ENCODE peak calls at places on chromosomes 11 and 22, in seven cellular contexts. U, E, R, X, G, P and K are unnamed samples.
A peak's percentile ranks its signal among the peaks of the same experiment; 100 is the strongest.

GRCh38 chr11:119316729-119317591 is at the start of gene MCAM:
- DNase-seq in U (peak; percentile 74), E (peak; percentile 41), R (no peak), X (peak; percentile 87), G (peak; percentile 76), P (no peak), K (peak; percentile 21)

GRCh38 chr11:134069426-134069921 is 602 bp downstream of the JAM3 start:
- DNase-seq in U (no peak), E (no peak), R (no peak), X (peak; percentile 75), G (no peak), P (no peak), K (no peak)

GRCh38 chr11:86792150-86792549 is 8.2 kb upstream of the PRSS23 start:
- DNase-seq in U (no peak), E (no peak), R (no peak), X (no peak), G (no peak), P (no peak), K (no peak)

GRCh38 chr11:64872790-64873488 is 5.5 kb downstream of the EHD1 start:
- DNase-seq in U (no peak), E (peak; percentile 46), R (no peak), X (no peak), G (no peak), P (no peak), K (no peak)

GRCh38 chr11:46039990-46040389 is 81.3 kb downstream of the PHF21A start:
- DNase-seq in U (no peak), E (no peak), R (no peak), X (no peak), G (no peak), P (no peak), K (no peak)

GRCh38 chr11:77092382-77092781 is 10.3 kb upstream of the OMP start:
- DNase-seq in U (no peak), E (no peak), R (no peak), X (no peak), G (no peak), P (no peak), K (no peak)

GRCh38 chr11:95429376-95429907 is 198.4 kb upstream of the SESN3 start:
- DNase-seq in U (no peak), E (no peak), R (no peak), X (no peak), G (no peak), P (no peak), K (no peak)

GRCh38 chr11:65538915-65539374 is 14.1 kb downstream of the SCYL1 start:
- DNase-seq in U (no peak), E (no peak), R (no peak), X (no peak), G (peak; percentile 71), P (no peak), K (no peak)

GRCh38 chr11:67379061-67380058 is 6.0 kb upstream of the CLCF1 start:
- DNase-seq in U (peak; percentile 75), E (no peak), R (no peak), X (no peak), G (no peak), P (no peak), K (no peak)

GRCh38 chr11:62497132-62497915 is 49.3 kb downstream of the AHNAK start:
- DNase-seq in U (peak; percentile 38), E (peak; percentile 86), R (peak; percentile 13), X (peak; percentile 66), G (no peak), P (no peak), K (no peak)

GRCh38 chr11:34379081-34379480 is 21.3 kb upstream of the ABTB2 start:
- DNase-seq in U (no peak), E (no peak), R (no peak), X (no peak), G (no peak), P (no peak), K (no peak)

GRCh38 chr11:36131719-36132349 is 157.4 kb downstream of the COMMD9 start:
- DNase-seq in U (peak; percentile 73), E (peak; percentile 20), R (no peak), X (peak; percentile 65), G (peak; percentile 66), P (peak; percentile 23), K (peak; percentile 33)

GRCh38 chr22:38050720-38051119 is 6.5 kb upstream of the PICK1 start:
- DNase-seq in U (no peak), E (no peak), R (no peak), X (no peak), G (no peak), P (no peak), K (no peak)

GRCh38 chr11:64865286-64866172 is 12.9 kb downstream of the EHD1 start:
- DNase-seq in U (no peak), E (no peak), R (no peak), X (no peak), G (no peak), P (no peak), K (no peak)

GRCh38 chr11:124798991-124799383 is 1.2 kb downstream of the MSANTD2 start:
- DNase-seq in U (peak; percentile 26), E (no peak), R (no peak), X (peak; percentile 9), G (no peak), P (no peak), K (no peak)

GRCh38 chr11:12232160-12232559 is 121.8 kb downstream of the MICAL2 start:
- DNase-seq in U (no peak), E (no peak), R (no peak), X (no peak), G (no peak), P (no peak), K (no peak)

GRCh38 chr11:16989554-16989953 is 24.7 kb downstream of the PLEKHA7 start:
- DNase-seq in U (no peak), E (no peak), R (no peak), X (no peak), G (no peak), P (no peak), K (no peak)

GRCh38 chr22:27720860-27721259 is 80.7 kb downstream of the MN1 start:
- DNase-seq in U (no peak), E (no peak), R (no peak), X (peak; percentile 57), G (no peak), P (no peak), K (no peak)

GRCh38 chr22:21666786-21667185 is 974 bp downstream of the PPIL2 start:
- DNase-seq in U (peak; percentile 78), E (no peak), R (no peak), X (no peak), G (no peak), P (no peak), K (no peak)
- TF ChIP-seq TAF1 in U (no peak), E (no peak), R (no peak), X (no peak), G (no peak), P (no peak), K (no peak)

GRCh38 chr11:592918-593317 is 16.6 kb downstream of the PHRF1 start:
- DNase-seq in U (no peak), E (no peak), R (no peak), X (no peak), G (no peak), P (no peak), K (no peak)
- TF ChIP-seq TAF1 in U (no peak), E (no peak), R (no peak), X (no peak), G (no peak), P (no peak), K (no peak)

GRCh38 chr22:29702025-29702930 is 17.5 kb upstream of the CABP7 start:
- DNase-seq in U (no peak), E (no peak), R (no peak), X (peak; percentile 41), G (no peak), P (no peak), K (no peak)

GRCh38 chr22:29703595-29704195 is 16.1 kb upstream of the CABP7 start:
- DNase-seq in U (no peak), E (no peak), R (no peak), X (peak; percentile 52), G (no peak), P (no peak), K (no peak)

GRCh38 chr22:29700206-29700948 is 19.4 kb upstream of the CABP7 start:
- DNase-seq in U (no peak), E (no peak), R (no peak), X (no peak), G (no peak), P (no peak), K (no peak)

GRCh38 chr22:29702931-29703594 is 16.7 kb upstream of the CABP7 start:
- DNase-seq in U (no peak), E (no peak), R (no peak), X (peak; percentile 20), G (no peak), P (no peak), K (no peak)

DNA sequence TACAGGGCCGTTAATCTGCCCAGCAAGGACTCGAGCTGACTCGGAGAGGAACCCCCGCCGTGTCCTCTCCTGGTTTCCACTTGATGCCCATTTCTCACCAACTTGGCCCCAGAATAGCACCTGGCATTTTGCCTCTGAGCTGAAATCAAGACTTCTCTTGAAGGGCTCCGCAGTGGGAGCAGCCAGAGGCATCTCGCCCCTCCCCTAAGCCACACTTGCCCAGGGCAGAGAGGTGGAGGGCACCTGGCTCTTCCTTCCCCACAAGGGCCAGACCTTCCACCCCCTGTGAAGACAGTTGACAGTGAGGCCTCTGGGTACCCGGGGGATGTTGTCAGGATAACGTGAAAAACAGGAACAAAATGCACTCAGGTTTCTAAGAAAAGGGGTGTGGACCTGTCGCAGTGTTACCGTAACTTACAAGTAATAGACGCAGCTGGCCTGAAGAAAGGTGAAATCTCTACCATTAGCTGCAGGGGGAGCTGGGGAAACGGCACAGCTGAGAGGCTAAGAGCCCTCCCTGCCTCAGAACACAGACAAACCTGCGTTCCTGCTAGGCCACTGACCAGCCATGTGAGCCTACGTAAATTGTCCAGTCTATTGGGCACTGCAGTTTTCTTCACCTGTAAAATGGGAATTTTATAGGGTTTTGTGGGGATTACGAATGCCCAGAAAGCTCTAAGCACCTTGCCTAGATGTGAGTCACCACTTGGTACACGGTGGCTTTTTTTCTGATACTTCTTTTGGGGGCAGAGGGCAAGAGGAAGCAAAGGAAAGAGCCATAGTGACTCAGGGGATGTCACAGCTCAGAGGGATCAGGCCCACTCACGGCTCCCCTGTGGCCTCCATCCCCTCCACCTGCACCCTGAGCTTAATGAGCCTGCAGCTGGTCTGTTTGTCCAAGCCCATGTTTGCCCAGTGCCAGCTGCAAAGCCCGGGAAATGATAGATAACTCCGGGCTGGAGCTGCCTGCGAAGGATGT is 18.6 kb upstream of the CABP7 start:
- DNase-seq in U (peak; percentile 67), E (peak; percentile 37), R (no peak), X (peak; percentile 64), G (no peak), P (no peak), K (no peak)
- TF ChIP-seq TAF1 in U (no peak), E (no peak), R (no peak), X (no peak), G (no peak), P (no peak), K (no peak)

GRCh38 chr11:129375731-129376657 is at the start of gene BARX2:
- DNase-seq in U (peak; percentile 7), E (peak; percentile 33), R (no peak), X (peak; percentile 70), G (peak; percentile 77), P (peak; percentile 12), K (no peak)

GRCh38 chr11:129373489-129373953 is 2.1 kb upstream of the BARX2 start:
- DNase-seq in U (no peak), E (no peak), R (no peak), X (no peak), G (no peak), P (no peak), K (no peak)

GRCh38 chr11:129374993-129375721 is 491 bp upstream of the BARX2 start:
- DNase-seq in U (no peak), E (no peak), R (no peak), X (peak; percentile 49), G (peak; percentile 70), P (peak; percentile 7), K (no peak)

GRCh38 chr11:129372609-129373488 is 2.8 kb upstream of the BARX2 start:
- DNase-seq in U (no peak), E (no peak), R (no peak), X (peak; percentile 44), G (peak; percentile 78), P (peak; percentile 13), K (no peak)

GRCh38 chr11:129374081-129374992 is 1.3 kb upstream of the BARX2 start:
- DNase-seq in U (no peak), E (no peak), R (no peak), X (peak; percentile 44), G (peak; percentile 61), P (peak; percentile 15), K (no peak)
- TF ChIP-seq TAF1 in U (no peak), E (no peak), R (no peak), X (no peak), G (no peak), P (no peak), K (no peak)